ENCODE peak calls at places on chromosomes 6 and 20, in five cellular contexts. I, O, V, W and K are unnamed samples.

GRCh38 chr20:64151634-64152530 is 12.4 kb upstream of the MYT1 start:
- DNase-seq in O (peak), W (no peak), V (no peak), I (peak), K (no peak)

GRCh38 chr6:170344631-170345576 is 38.3 kb downstream of the FAM120B start:
- DNase-seq in O (peak), W (no peak), V (peak), I (peak), K (no peak)

GRCh38 chr6:150256618-150257272 is 112.1 kb upstream of the IYD start:
- DNase-seq in O (peak), W (no peak), V (no peak), I (peak), K (no peak)

GRCh38 chr6:4323322-4323721 is 187.9 kb upstream of the ECI2 start:
- DNase-seq in W (no peak), O (no peak), V (no peak), I (no peak), K (no peak)

GRCh38 chr20:50569864-50570836 is 60.0 kb downstream of the PTPN1 start:
- DNase-seq in W (no peak), O (no peak), I (peak), V (no peak), K (no peak)

GRCh38 chr6:10404799-10405524 is 9.9 kb downstream of the TFAP2A start:
- DNase-seq in V (no peak), I (no peak), O (no peak), W (no peak), K (no peak)

GRCh38 chr20:6654490-6655247 is 112.8 kb upstream of the BMP2 start:
- DNase-seq in O (peak), I (peak), W (no peak), V (no peak), K (no peak)

GRCh38 chr6:7219310-7219709 is 93.7 kb downstream of the SSR1 start:
- DNase-seq in V (peak), O (peak), W (no peak), I (peak), K (peak)

GRCh38 chr6:33314515-33314942 is 651 bp upstream of the TAPBP start:
- DNase-seq in W (peak), I (peak), O (peak), V (peak), K (peak)

GRCh38 chr6:2976571-2977085 is 5.3 kb upstream of the SERPINB6 start:
- DNase-seq in W (no peak), V (peak), I (peak), O (peak), K (no peak)

GRCh38 chr20:50788868-50789125 is 6.1 kb upstream of the BCAS4 start:
- DNase-seq in V (no peak), W (no peak), I (no peak), O (no peak), K (no peak)

GRCh38 chr20:10433014-10433622 is 904 bp downstream of the MKKS start:
- DNase-seq in I (peak), W (no peak), O (peak), V (no peak), K (no peak)

GRCh38 chr6:137223370-137224131 is 4.4 kb upstream of the IFNGR1 start:
- DNase-seq in W (peak), I (peak), O (peak), V (no peak), K (no peak)

GRCh38 chr6:79570802-79571367 is 33.7 kb upstream of the LCA5 start:
- DNase-seq in I (no peak), V (peak), W (no peak), O (peak), K (no peak)

GRCh38 chr6:16694789-16695188 is 66.5 kb downstream of the ATXN1 start:
- DNase-seq in W (no peak), V (no peak), O (no peak), I (no peak), K (no peak)

GRCh38 chr6:74366634-74367033 is 670.6 kb downstream of the CD109 start:
- DNase-seq in O (peak), I (no peak), V (no peak), W (no peak), K (no peak)

GRCh38 chr20:32797160-32797468 is 22.6 kb upstream of the MAPRE1 start:
- DNase-seq in I (no peak), O (no peak), W (no peak), V (no peak), K (no peak)

GRCh38 chr20:48523191-48523757 is 304.5 kb downstream of the PREX1 start:
- DNase-seq in W (no peak), V (peak), O (peak), I (peak), K (no peak)

GRCh38 chr6:41566961-41567360 is 20.8 kb downstream of the FOXP4 start:
- DNase-seq in O (no peak), I (no peak), V (no peak), W (no peak), K (no peak)

GRCh38 chr6:169097336-169098052 is 156.2 kb downstream of the THBS2 start:
- DNase-seq in V (peak), I (peak), O (no peak), W (no peak), K (peak)

GRCh38 chr6:105733556-105734162 is 330.8 kb upstream of the PREP start:
- DNase-seq in W (no peak), O (no peak), V (no peak), I (peak), K (no peak)

GRCh38 chr6:134983823-134984222 is 33.9 kb upstream of the ALDH8A1 start:
- DNase-seq in V (no peak), O (no peak), I (no peak), W (no peak), K (no peak)